ENCODE peak calls at places on chromosomes 5 and 9, in eight cellular contexts. F is astrocyte of the cerebellum; Q is NCI-H1417; O is skeletal muscle cell; K is SJSA1; C is fibroblast of the aortic adventitia; D is HuH-7.5; A is stimulated activated CD8-positive, alpha-beta memory T cell treated with anti-CD3 and anti-CD28 coated beads, Interleukin-12 subunit alpha, Interleukin-12 subunit beta, amount 100 ng/mL, for 4 hours. W is an unnamed sample.

GRCh38 chr5:31452314-31452713 is 79.6 kb downstream of the DROSHA start:
- DNase-seq in C (no peak), D (no peak), K (no peak), F (no peak), O (no peak), Q (no peak), A (no peak), W (no peak)

GRCh38 chr5:75053286-75054109 is 1.1 kb upstream of the GCNT4 start:
- DNase-seq in C (peak), A (peak), K (peak), F (no peak), Q (peak), O (no peak), D (peak), W (no peak)

GRCh38 chr9:128505414-128505765 is 871 bp downstream of the GLE1 start:
- DNase-seq in A (no peak), F (no peak), Q (no peak), K (no peak), D (no peak), O (peak), C (peak), W (no peak)

GRCh38 chr5:7615566-7616061 is 219.7 kb downstream of the ADCY2 start:
- DNase-seq in K (no peak), D (no peak), A (no peak), C (no peak), O (no peak), Q (no peak), F (no peak), W (no peak)

GRCh38 chr9:85541876-85542275 is 199.9 kb downstream of the AGTPBP1 start:
- DNase-seq in K (peak), O (no peak), C (peak), A (no peak), F (peak), Q (no peak), D (no peak), W (no peak)

GRCh38 chr5:133421394-133421793 is 190.9 kb downstream of the FSTL4 start:
- DNase-seq in O (no peak), K (peak), A (no peak), D (peak), C (peak), Q (peak), F (no peak), W (no peak)

GRCh38 chr9:134655591-134656333 is 14.2 kb downstream of the COL5A1 start:
- DNase-seq in C (no peak), O (no peak), Q (no peak), K (no peak), D (no peak), A (no peak), F (no peak), W (no peak)

GRCh38 chr5:178688551-178688950 is 41.9 kb downstream of the ZNF354A start:
- DNase-seq in F (no peak), Q (no peak), A (no peak), C (no peak), D (no peak), K (no peak), O (no peak), W (no peak)

GRCh38 chr9:4262735-4263141 is 37.1 kb downstream of the GLIS3 start:
- DNase-seq in F (peak), K (peak), Q (peak), O (no peak), D (no peak), C (peak), A (no peak), W (no peak)

GRCh38 chr9:98484218-98484617 is 224.5 kb downstream of the GABBR2 start:
- DNase-seq in C (peak), K (no peak), A (no peak), F (no peak), O (no peak), Q (peak), D (no peak), W (no peak)

GRCh38 chr9:129141066-129142041 is 30.1 kb downstream of the PTPA start:
- DNase-seq in F (peak), D (no peak), A (peak), Q (peak), C (peak), O (peak), K (peak), W (peak)

GRCh38 chr9:70880523-70880922 is 240.9 kb downstream of the TRPM3 start:
- DNase-seq in F (no peak), A (no peak), K (no peak), Q (peak), C (no peak), O (no peak), D (no peak), W (no peak)

GRCh38 chr5:153974131-153974812 is 64.4 kb downstream of the FAM114A2 start:
- DNase-seq in C (peak), A (no peak), D (peak), Q (peak), O (no peak), K (peak), F (peak), W (no peak)

GRCh38 chr5:61010759-61011460 is 65.9 kb downstream of the NDUFAF2 start:
- DNase-seq in D (no peak), C (no peak), Q (no peak), A (no peak), K (no peak), O (no peak), F (no peak), W (no peak)

GRCh38 chr5:10126900-10127299 is 122.8 kb downstream of the ATPSCKMT start:
- DNase-seq in Q (no peak), F (no peak), D (no peak), C (no peak), K (no peak), O (no peak), A (no peak), W (no peak)

GRCh38 chr5:4700082-4700481 is 440.0 kb upstream of the ADAMTS16 start:
- DNase-seq in Q (peak), A (no peak), F (peak), D (no peak), K (peak), O (peak), C (peak), W (no peak)

GRCh38 chr5:166562246-166562645 is 1729.2 kb upstream of the WWC1 start:
- DNase-seq in D (no peak), K (no peak), F (no peak), A (no peak), Q (no peak), O (peak), C (no peak), W (no peak)

GRCh38 chr9:101582593-101582992 is 12.2 kb downstream of the PPP3R2 start:
- DNase-seq in F (peak), K (peak), Q (no peak), O (peak), C (peak), D (no peak), A (no peak), W (no peak)

GRCh38 chr5:68352166-68352565 is 136.6 kb downstream of the PIK3R1 start:
- DNase-seq in D (no peak), A (no peak), O (no peak), K (no peak), Q (no peak), F (no peak), C (no peak), W (no peak)

GRCh38 chr5:123125953-123126352 is 36.9 kb downstream of the PRDM6 start:
- DNase-seq in F (peak), D (no peak), Q (peak), A (no peak), C (peak), O (peak), K (peak), W (peak)

GRCh38 chr5:172187118-172188032 is 649 bp downstream of the STK10 start:
- DNase-seq in O (no peak), C (peak), A (peak), D (peak), F (peak), K (peak), Q (peak), W (no peak)